ENCODE peak calls at places on chromosomes 16 and 17, in five cellular contexts. One of them, this sample, is unnamed.

GRCh38 chr17:82382933-82383255 is 11.3 kb downstream of the UTS2R start:
- DNase-seq in endothelial cell of umbilical vein: no peak
- DNase-seq in CD8-positive, alpha-beta memory T cell: peak; percentile 46
- DNase-seq in lower lobe of right lung: peak; percentile 35
- DNase-seq in CD4-positive, CD25-positive, alpha-beta regulatory T cell: no peak
- DNase-seq in this sample: no peak

GRCh38 chr16:3879258-3879886 is 1.1 kb downstream of the CREBBP start:
- DNase-seq in endothelial cell of umbilical vein: no peak
- DNase-seq in CD8-positive, alpha-beta memory T cell: no peak
- DNase-seq in CD4-positive, CD25-positive, alpha-beta regulatory T cell: peak; percentile 3
- DNase-seq in lower lobe of right lung: peak; percentile 61
- DNase-seq in this sample: no peak

GRCh38 chr17:1067282-1067956 is 70.5 kb downstream of the TIMM22 start:
- DNase-seq in CD4-positive, CD25-positive, alpha-beta regulatory T cell: no peak
- DNase-seq in lower lobe of right lung: peak; percentile 81
- DNase-seq in CD8-positive, alpha-beta memory T cell: no peak
- DNase-seq in endothelial cell of umbilical vein: no peak
- DNase-seq in this sample: no peak

GRCh38 chr16:3637371-3637923 is 17.0 kb upstream of the DNASE1 start:
- DNase-seq in lower lobe of right lung: no peak
- DNase-seq in CD4-positive, CD25-positive, alpha-beta regulatory T cell: no peak
- DNase-seq in endothelial cell of umbilical vein: peak; percentile 59
- DNase-seq in CD8-positive, alpha-beta memory T cell: no peak
- DNase-seq in this sample: no peak

GRCh38 chr17:57463103-57463885 is 207.0 kb downstream of the MSI2 start:
- DNase-seq in CD8-positive, alpha-beta memory T cell: no peak
- DNase-seq in lower lobe of right lung: no peak
- DNase-seq in endothelial cell of umbilical vein: no peak
- DNase-seq in CD4-positive, CD25-positive, alpha-beta regulatory T cell: peak; percentile 39
- DNase-seq in this sample: no peak

GRCh38 chr17:64087252-64088005 is 42.5 kb downstream of the ERN1 start:
- DNase-seq in CD4-positive, CD25-positive, alpha-beta regulatory T cell: no peak
- DNase-seq in lower lobe of right lung: no peak
- DNase-seq in CD8-positive, alpha-beta memory T cell: no peak
- DNase-seq in endothelial cell of umbilical vein: no peak
- DNase-seq in this sample: no peak

GRCh38 chr17:77455878-77456234 is 315.1 kb downstream of the SEC14L1 start:
- DNase-seq in lower lobe of right lung: no peak
- DNase-seq in CD8-positive, alpha-beta memory T cell: no peak
- DNase-seq in CD4-positive, CD25-positive, alpha-beta regulatory T cell: no peak
- DNase-seq in endothelial cell of umbilical vein: no peak
- DNase-seq in this sample: no peak

GRCh38 chr17:52170963-52171572 is 12.6 kb upstream of the CA10 start:
- DNase-seq in endothelial cell of umbilical vein: no peak
- DNase-seq in CD4-positive, CD25-positive, alpha-beta regulatory T cell: no peak
- DNase-seq in lower lobe of right lung: no peak
- DNase-seq in CD8-positive, alpha-beta memory T cell: no peak
- DNase-seq in this sample: peak; percentile 5

GRCh38 chr17:13871261-13871660 is 198.0 kb upstream of the COX10 start:
- DNase-seq in CD4-positive, CD25-positive, alpha-beta regulatory T cell: no peak
- DNase-seq in CD8-positive, alpha-beta memory T cell: no peak
- DNase-seq in lower lobe of right lung: no peak
- DNase-seq in endothelial cell of umbilical vein: no peak
- DNase-seq in this sample: no peak

GRCh38 chr16:50166511-50167500 is 13.7 kb downstream of the TENT4B start:
- DNase-seq in CD8-positive, alpha-beta memory T cell: no peak
- DNase-seq in CD4-positive, CD25-positive, alpha-beta regulatory T cell: no peak
- DNase-seq in lower lobe of right lung: no peak
- DNase-seq in endothelial cell of umbilical vein: peak; percentile 47
- DNase-seq in this sample: no peak

GRCh38 chr17:36509272-36509985 is 22.9 kb downstream of the ZNHIT3 start:
- DNase-seq in CD8-positive, alpha-beta memory T cell: no peak
- DNase-seq in lower lobe of right lung: no peak
- DNase-seq in CD4-positive, CD25-positive, alpha-beta regulatory T cell: no peak
- DNase-seq in endothelial cell of umbilical vein: no peak
- DNase-seq in this sample: no peak

GRCh38 chr16:71882505-71883192 is 1.3 kb downstream of the ZNF821 start:
- DNase-seq in CD8-positive, alpha-beta memory T cell: peak; percentile 85
- DNase-seq in endothelial cell of umbilical vein: peak; percentile 83
- DNase-seq in lower lobe of right lung: no peak
- DNase-seq in CD4-positive, CD25-positive, alpha-beta regulatory T cell: peak; percentile 74
- DNase-seq in this sample: peak; percentile 87

GRCh38 chr16:86198201-86199118 is 299.5 kb downstream of the IRF8 start:
- DNase-seq in lower lobe of right lung: no peak
- DNase-seq in endothelial cell of umbilical vein: no peak
- DNase-seq in CD4-positive, CD25-positive, alpha-beta regulatory T cell: no peak
- DNase-seq in CD8-positive, alpha-beta memory T cell: no peak
- DNase-seq in this sample: no peak

GRCh38 chr17:72523491-72523890 is 402.7 kb downstream of the SOX9 start:
- DNase-seq in lower lobe of right lung: no peak
- DNase-seq in CD8-positive, alpha-beta memory T cell: no peak
- DNase-seq in CD4-positive, CD25-positive, alpha-beta regulatory T cell: no peak
- DNase-seq in endothelial cell of umbilical vein: no peak
- DNase-seq in this sample: no peak

GRCh38 chr17:64216385-64217248 is 46.4 kb downstream of the TEX2 start:
- DNase-seq in lower lobe of right lung: no peak
- DNase-seq in CD4-positive, CD25-positive, alpha-beta regulatory T cell: no peak
- DNase-seq in endothelial cell of umbilical vein: peak; percentile 75
- DNase-seq in CD8-positive, alpha-beta memory T cell: no peak
- DNase-seq in this sample: peak; percentile 5

GRCh38 chr17:32732900-32733299 is 144.0 kb downstream of the MYO1D start:
- DNase-seq in endothelial cell of umbilical vein: no peak
- DNase-seq in lower lobe of right lung: no peak
- DNase-seq in CD8-positive, alpha-beta memory T cell: no peak
- DNase-seq in CD4-positive, CD25-positive, alpha-beta regulatory T cell: no peak
- DNase-seq in this sample: no peak

GRCh38 chr17:78249836-78250806 is 18.7 kb downstream of the TMEM235 start:
- DNase-seq in endothelial cell of umbilical vein: no peak
- DNase-seq in CD4-positive, CD25-positive, alpha-beta regulatory T cell: no peak
- DNase-seq in lower lobe of right lung: no peak
- DNase-seq in CD8-positive, alpha-beta memory T cell: no peak
- DNase-seq in this sample: no peak

GRCh38 chr16:19167710-19168172 is 299 bp upstream of the SYT17 start:
- DNase-seq in endothelial cell of umbilical vein: peak; percentile 65
- DNase-seq in lower lobe of right lung: peak; percentile 87
- DNase-seq in CD4-positive, CD25-positive, alpha-beta regulatory T cell: no peak
- DNase-seq in CD8-positive, alpha-beta memory T cell: no peak
- DNase-seq in this sample: peak; percentile 49

GRCh38 chr17:39485555-39485954 is 24.3 kb downstream of the CDK12 start:
- DNase-seq in lower lobe of right lung: no peak
- DNase-seq in CD4-positive, CD25-positive, alpha-beta regulatory T cell: no peak
- DNase-seq in CD8-positive, alpha-beta memory T cell: no peak
- DNase-seq in endothelial cell of umbilical vein: no peak
- DNase-seq in this sample: no peak

GRCh38 chr17:81870155-81870977 is 771 bp downstream of the ARHGDIA start:
- DNase-seq in CD4-positive, CD25-positive, alpha-beta regulatory T cell: no peak
- DNase-seq in lower lobe of right lung: peak; percentile 78
- DNase-seq in endothelial cell of umbilical vein: peak; percentile 48
- DNase-seq in CD8-positive, alpha-beta memory T cell: peak; percentile 69
- DNase-seq in this sample: peak; percentile 66

GRCh38 chr17:48024149-48025039 is 13.2 kb downstream of the COPZ2 start:
- DNase-seq in CD4-positive, CD25-positive, alpha-beta regulatory T cell: peak; percentile 24
- DNase-seq in lower lobe of right lung: peak; percentile 88
- DNase-seq in endothelial cell of umbilical vein: no peak
- DNase-seq in CD8-positive, alpha-beta memory T cell: peak; percentile 65
- DNase-seq in this sample: peak; percentile 50

GRCh38 chr16:81608515-81609209 is 164.1 kb downstream of the CMIP start:
- DNase-seq in endothelial cell of umbilical vein: no peak
- DNase-seq in CD4-positive, CD25-positive, alpha-beta regulatory T cell: no peak
- DNase-seq in CD8-positive, alpha-beta memory T cell: no peak
- DNase-seq in lower lobe of right lung: no peak
- DNase-seq in this sample: no peak

GRCh38 chr16:87608400-87608985 is 6.2 kb downstream of the JPH3 start:
- DNase-seq in CD8-positive, alpha-beta memory T cell: no peak
- DNase-seq in CD4-positive, CD25-positive, alpha-beta regulatory T cell: no peak
- DNase-seq in lower lobe of right lung: no peak
- DNase-seq in endothelial cell of umbilical vein: peak; percentile 51
- DNase-seq in this sample: no peak

DNA sequence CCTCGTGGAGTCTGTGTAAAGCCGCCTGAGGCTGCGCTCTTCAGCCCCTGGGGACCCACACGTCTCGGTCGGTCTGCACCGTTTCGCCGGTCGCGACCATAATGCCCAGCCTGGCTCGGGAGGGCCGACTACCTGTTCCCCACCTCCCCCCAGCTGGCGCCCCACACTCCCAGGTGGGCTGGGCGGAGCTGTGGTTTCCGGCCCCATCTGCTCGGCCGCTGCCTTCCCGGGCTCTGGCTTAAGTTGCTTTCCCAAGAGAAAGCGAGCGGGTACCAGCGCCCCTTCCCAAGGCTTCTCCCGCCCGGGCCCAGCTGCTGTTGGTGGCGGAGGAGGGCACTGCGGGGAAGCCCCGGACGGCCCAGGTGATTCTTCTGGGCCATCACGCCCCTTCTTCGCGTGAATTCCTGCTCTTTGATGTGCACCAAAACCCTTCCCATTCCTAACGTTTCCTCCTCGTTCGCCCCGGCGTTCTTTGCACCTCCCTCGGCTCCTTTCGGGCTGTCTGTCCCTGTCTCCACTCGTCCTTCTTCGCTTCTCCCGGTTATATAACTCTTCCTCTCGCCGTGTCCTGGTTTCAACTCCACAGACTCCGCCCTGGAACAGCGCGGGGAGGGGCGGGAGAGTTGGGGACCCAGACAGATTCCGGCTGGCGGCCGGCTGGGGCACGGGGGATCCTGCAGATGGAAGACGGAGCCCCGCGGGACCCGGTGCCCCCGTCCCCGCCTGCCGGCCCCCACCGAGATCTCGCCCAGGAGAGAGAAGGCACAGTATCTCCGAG is 2.0 kb downstream of the KDM6B start:
- DNase-seq in CD8-positive, alpha-beta memory T cell: no peak
- DNase-seq in endothelial cell of umbilical vein: peak; percentile 60
- DNase-seq in lower lobe of right lung: peak; percentile 79
- DNase-seq in CD4-positive, CD25-positive, alpha-beta regulatory T cell: peak; percentile 61
- DNase-seq in this sample: peak; percentile 81
- H3K4me1 ChIP-seq in CD8-positive, alpha-beta memory T cell: peaks cover 52% of the 10 kb centered on the region
- H3K4me1 ChIP-seq in endothelial cell of umbilical vein: peaks cover 36% of the 10 kb centered on the region
- H3K4me1 ChIP-seq in lower lobe of right lung: peaks cover 40% of the 10 kb centered on the region
- H3K4me1 ChIP-seq in CD4-positive, CD25-positive, alpha-beta regulatory T cell: peaks cover 66% of the 10 kb centered on the region
- H3K4me1 ChIP-seq in this sample: peaks cover 36% of the 10 kb centered on the region

DNA sequence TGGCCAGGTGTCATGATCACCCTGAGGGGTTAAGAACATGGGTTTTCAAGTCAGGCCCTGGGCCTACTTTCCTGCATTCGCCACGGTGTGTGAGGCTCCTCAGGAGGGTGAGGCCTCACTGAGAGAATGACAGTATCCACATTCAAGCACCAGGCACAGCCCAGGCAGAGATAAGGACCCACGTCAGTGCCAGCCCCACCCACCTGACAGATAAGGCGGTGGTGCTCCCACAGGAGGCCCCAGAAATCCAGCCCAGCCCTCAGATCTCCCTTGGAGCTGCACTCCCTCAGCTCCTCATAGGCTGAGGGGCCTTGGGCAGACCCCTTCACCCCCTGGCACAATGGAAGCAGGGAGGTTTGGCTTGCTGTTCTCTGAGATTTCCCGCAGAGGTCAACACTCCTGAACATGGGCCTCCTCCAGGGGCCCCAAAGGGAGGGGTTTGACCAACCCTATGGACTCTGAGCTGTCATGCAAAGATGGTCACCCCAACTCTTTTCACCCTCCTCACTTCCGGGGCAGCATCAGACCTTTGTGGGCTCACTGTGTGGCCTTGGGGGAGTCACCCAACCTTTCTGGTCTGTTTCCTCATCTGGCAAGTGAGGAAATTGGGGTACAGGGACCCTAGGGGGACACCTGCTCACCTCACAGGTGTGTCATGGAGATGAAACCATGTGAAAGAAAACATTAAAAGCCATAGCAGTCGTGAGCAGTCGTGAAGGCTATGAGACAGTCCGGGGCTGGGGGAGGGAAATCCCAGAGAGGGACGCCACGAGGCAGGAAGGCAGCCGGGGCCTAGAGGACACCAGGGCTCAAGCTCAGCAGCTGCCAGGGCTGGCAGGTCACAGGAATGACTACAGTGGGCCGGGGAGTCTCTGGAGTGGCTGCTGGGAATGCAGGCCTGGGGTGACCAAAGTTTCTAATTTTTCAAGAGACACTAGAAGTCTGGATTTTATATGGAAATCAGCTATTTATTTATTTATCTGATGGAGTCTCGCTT is 15.4 kb downstream of the PLLP start:
- DNase-seq in endothelial cell of umbilical vein: no peak
- DNase-seq in lower lobe of right lung: peak; percentile 83
- DNase-seq in CD4-positive, CD25-positive, alpha-beta regulatory T cell: no peak
- DNase-seq in CD8-positive, alpha-beta memory T cell: no peak
- DNase-seq in this sample: no peak
- H3K4me1 ChIP-seq in endothelial cell of umbilical vein: peaks cover 16% of the 10 kb centered on the region
- H3K4me1 ChIP-seq in lower lobe of right lung: peaks cover 63% of the 10 kb centered on the region
- H3K4me1 ChIP-seq in CD4-positive, CD25-positive, alpha-beta regulatory T cell: peaks cover 14% of the 10 kb centered on the region
- H3K4me1 ChIP-seq in CD8-positive, alpha-beta memory T cell: peaks cover 52% of the 10 kb centered on the region
- H3K4me1 ChIP-seq in this sample: peaks cover 5% of the 10 kb centered on the region

GRCh38 chr16:1721372-1721771 is 15.4 kb downstream of the MAPK8IP3 start:
- DNase-seq in CD4-positive, CD25-positive, alpha-beta regulatory T cell: no peak
- DNase-seq in CD8-positive, alpha-beta memory T cell: no peak
- DNase-seq in endothelial cell of umbilical vein: no peak
- DNase-seq in lower lobe of right lung: no peak
- DNase-seq in this sample: no peak
- H3K4me1 ChIP-seq in CD4-positive, CD25-positive, alpha-beta regulatory T cell: peaks cover 19% of the 10 kb centered on the region
- H3K4me1 ChIP-seq in CD8-positive, alpha-beta memory T cell: peaks cover 31% of the 10 kb centered on the region
- H3K4me1 ChIP-seq in endothelial cell of umbilical vein: peaks cover 9% of the 10 kb centered on the region
- H3K4me1 ChIP-seq in lower lobe of right lung: peaks cover 38% of the 10 kb centered on the region
- H3K4me1 ChIP-seq in this sample: peaks cover 6% of the 10 kb centered on the region

GRCh38 chr17:8383143-8383974 is at the start of gene RPL26:
- DNase-seq in CD8-positive, alpha-beta memory T cell: peak; percentile 98
- DNase-seq in CD4-positive, CD25-positive, alpha-beta regulatory T cell: peak; percentile 94
- DNase-seq in endothelial cell of umbilical vein: peak; percentile 98
- DNase-seq in lower lobe of right lung: peak; percentile 96
- DNase-seq in this sample: peak; percentile 96

GRCh38 chr17:8382052-8382879 is 727 bp downstream of the RPL26 start:
- DNase-seq in endothelial cell of umbilical vein: peak; percentile 51
- DNase-seq in lower lobe of right lung: no peak
- DNase-seq in CD8-positive, alpha-beta memory T cell: no peak
- DNase-seq in CD4-positive, CD25-positive, alpha-beta regulatory T cell: no peak
- DNase-seq in this sample: no peak

GRCh38 chr17:8377422-8377821 is 918 bp upstream of the KRABD2 start:
- DNase-seq in CD8-positive, alpha-beta memory T cell: no peak
- DNase-seq in CD4-positive, CD25-positive, alpha-beta regulatory T cell: no peak
- DNase-seq in endothelial cell of umbilical vein: no peak
- DNase-seq in lower lobe of right lung: no peak
- DNase-seq in this sample: no peak

GRCh38 chr17:8382880-8383142 is 182 bp downstream of the RPL26 start:
- DNase-seq in CD4-positive, CD25-positive, alpha-beta regulatory T cell: no peak
- DNase-seq in endothelial cell of umbilical vein: no peak
- DNase-seq in lower lobe of right lung: no peak
- DNase-seq in CD8-positive, alpha-beta memory T cell: no peak
- DNase-seq in this sample: no peak

GRCh38 chr17:8380049-8380448 is 2.9 kb downstream of the RPL26 start:
- DNase-seq in CD8-positive, alpha-beta memory T cell: no peak
- DNase-seq in endothelial cell of umbilical vein: no peak
- DNase-seq in CD4-positive, CD25-positive, alpha-beta regulatory T cell: no peak
- DNase-seq in lower lobe of right lung: no peak
- DNase-seq in this sample: no peak
- H3K4me1 ChIP-seq in CD8-positive, alpha-beta memory T cell: peaks cover 55% of the 10 kb centered on the region
- H3K4me1 ChIP-seq in endothelial cell of umbilical vein: peaks cover 42% of the 10 kb centered on the region
- H3K4me1 ChIP-seq in CD4-positive, CD25-positive, alpha-beta regulatory T cell: peaks cover 56% of the 10 kb centered on the region
- H3K4me1 ChIP-seq in lower lobe of right lung: peaks cover 52% of the 10 kb centered on the region
- H3K4me1 ChIP-seq in this sample: peaks cover 27% of the 10 kb centered on the region

GRCh38 chr17:17849863-17850373 is 13.1 kb upstream of the SREBF1 start:
- DNase-seq in lower lobe of right lung: peak; percentile 70
- DNase-seq in CD8-positive, alpha-beta memory T cell: peak; percentile 83
- DNase-seq in endothelial cell of umbilical vein: peak; percentile 46
- DNase-seq in CD4-positive, CD25-positive, alpha-beta regulatory T cell: peak; percentile 43
- DNase-seq in this sample: peak; percentile 69
- H3K4me1 ChIP-seq in lower lobe of right lung: peaks cover 58% of the 10 kb centered on the region
- H3K4me1 ChIP-seq in CD8-positive, alpha-beta memory T cell: peaks cover 54% of the 10 kb centered on the region
- H3K4me1 ChIP-seq in endothelial cell of umbilical vein: peaks cover 7% of the 10 kb centered on the region
- H3K4me1 ChIP-seq in CD4-positive, CD25-positive, alpha-beta regulatory T cell: peaks cover 40% of the 10 kb centered on the region
- H3K4me1 ChIP-seq in this sample: peaks cover 9% of the 10 kb centered on the region

GRCh38 chr17:27978689-27979175 is 63.7 kb upstream of the NLK start:
- DNase-seq in CD4-positive, CD25-positive, alpha-beta regulatory T cell: no peak
- DNase-seq in lower lobe of right lung: no peak
- DNase-seq in endothelial cell of umbilical vein: peak; percentile 45
- DNase-seq in CD8-positive, alpha-beta memory T cell: no peak
- DNase-seq in this sample: no peak
- H3K4me1 ChIP-seq in CD4-positive, CD25-positive, alpha-beta regulatory T cell: no peaks in the 10 kb centered on the region
- H3K4me1 ChIP-seq in lower lobe of right lung: peaks cover 4% of the 10 kb centered on the region
- H3K4me1 ChIP-seq in endothelial cell of umbilical vein: peaks cover 43% of the 10 kb centered on the region
- H3K4me1 ChIP-seq in CD8-positive, alpha-beta memory T cell: no peaks in the 10 kb centered on the region
- H3K4me1 ChIP-seq in this sample: peaks cover 6% of the 10 kb centered on the region

This sample was measured in HAP-1.